ENCODE peak calls at places on chromosomes 2 and 18, in nine cellular contexts. R is PC-3; I is HT-29; W is smooth muscle cell of the brain vasculature; S is GM12865; M is neural crest cell; L is osteocyte; D is stimulated activated CD4-positive, alpha-beta T cell treated with anti-CD3 and anti-CD28 coated beads, Interleukin-2, amount 100 ng/mL, for 48 hours; P is fibroblast of lung. X is an unnamed sample.

GRCh38 chr2:231679906-231680283 is 28.4 kb upstream of the PTMA start:
- DNase-seq in R (no peak), I (no peak), W (no peak), S (peak), M (no peak), L (no peak), D (no peak), P (no peak), X (peak)

GRCh38 chr2:59996830-59997229 is 556.6 kb downstream of the BCL11A start:
- DNase-seq in R (no peak), I (no peak), W (no peak), S (no peak), M (no peak), L (no peak), D (no peak), P (no peak), X (no peak)

GRCh38 chr2:204264068-204264693 is 281.1 kb upstream of the PARD3B start:
- DNase-seq in R (no peak), I (no peak), W (no peak), S (no peak), M (no peak), L (no peak), D (no peak), P (no peak), X (no peak)

GRCh38 chr2:105509271-105510086 is 110.6 kb upstream of the FHL2 start:
- DNase-seq in R (no peak), I (no peak), W (no peak), S (no peak), M (no peak), L (no peak), D (no peak), P (no peak), X (no peak)

GRCh38 chr18:28136071-28136470 is 40.9 kb downstream of the CDH2 start:
- DNase-seq in R (peak), I (no peak), W (no peak), S (no peak), M (no peak), L (no peak), D (no peak), P (peak), X (peak)

GRCh38 chr2:227376911-227377396 is 2.2 kb downstream of the TM4SF20 start:
- DNase-seq in R (no peak), I (peak), W (no peak), S (peak), M (no peak), L (no peak), D (no peak), P (peak), X (peak)

GRCh38 chr2:28750316-28751101 is 1.1 kb upstream of the PPP1CB start:
- DNase-seq in R (no peak), I (peak), W (no peak), S (peak), M (no peak), L (no peak), D (no peak), P (peak), X (no peak)

GRCh38 chr2:238015705-238016104 is 45.1 kb upstream of the SCLY start:
- DNase-seq in R (no peak), I (no peak), W (no peak), S (no peak), M (no peak), L (peak), D (no peak), P (no peak), X (no peak)

GRCh38 chr2:88753833-88754584 is 62.5 kb downstream of the RPIA start:
- DNase-seq in R (no peak), I (no peak), W (no peak), S (peak), M (no peak), L (no peak), D (no peak), P (no peak), X (no peak)

GRCh38 chr2:214674278-214674677 is 135.2 kb downstream of the BARD1 start:
- DNase-seq in R (no peak), I (no peak), W (no peak), S (peak), M (no peak), L (no peak), D (no peak), P (no peak), X (no peak)

GRCh38 chr2:201114350-201114749 is 1.6 kb upstream of the CFLAR start:
- DNase-seq in R (no peak), I (no peak), W (no peak), S (no peak), M (no peak), L (no peak), D (no peak), P (no peak), X (no peak)

GRCh38 chr2:28394331-28394877 is 1.7 kb downstream of the FOSL2 start:
- DNase-seq in R (peak), I (peak), W (no peak), S (no peak), M (no peak), L (no peak), D (no peak), P (peak), X (peak)

GRCh38 chr2:98570356-98570755 is 38.0 kb downstream of the COA5 start:
- DNase-seq in R (no peak), I (no peak), W (no peak), S (no peak), M (no peak), L (no peak), D (no peak), P (no peak), X (no peak)

GRCh38 chr2:181239400-181239799 is 217.8 kb upstream of the ITGA4 start:
- DNase-seq in R (peak), I (peak), W (no peak), S (peak), M (no peak), L (no peak), D (no peak), P (no peak), X (no peak)

GRCh38 chr18:22667616-22668422 is 250.1 kb upstream of the CTAGE1 start:
- DNase-seq in R (peak), I (peak), W (no peak), S (peak), M (no peak), L (no peak), D (no peak), P (peak), X (peak)

GRCh38 chr18:13260114-13260926 is 41.8 kb downstream of the LDLRAD4 start:
- DNase-seq in R (no peak), I (no peak), W (no peak), S (no peak), M (no peak), L (peak), D (no peak), P (no peak), X (no peak)

GRCh38 chr2:168278424-168278888 is 31.1 kb upstream of the STK39 start:
- DNase-seq in R (peak), I (peak), W (no peak), S (no peak), M (no peak), L (no peak), D (no peak), P (peak), X (peak)

GRCh38 chr2:117470311-117471095 is 344.0 kb upstream of the DDX18 start:
- DNase-seq in R (peak), I (peak), W (no peak), S (peak), M (peak), L (no peak), D (peak), P (no peak), X (peak)

GRCh38 chr18:27627927-27628326 is 442.8 kb upstream of the CHST9 start:
- DNase-seq in R (peak), I (no peak), W (no peak), S (no peak), M (no peak), L (no peak), D (no peak), P (no peak), X (no peak)

GRCh38 chr2:847669-848068 is 103.0 kb upstream of the SNTG2 start:
- DNase-seq in R (peak), I (no peak), W (no peak), S (no peak), M (no peak), L (no peak), D (no peak), P (no peak), X (no peak)

GRCh38 chr2:33146112-33146511 is 199.4 kb downstream of the LTBP1 start:
- DNase-seq in R (no peak), I (no peak), W (no peak), S (no peak), M (no peak), L (no peak), D (no peak), P (peak), X (no peak)

GRCh38 chr2:3001595-3002184 is 375.9 kb downstream of the EIPR1 start:
- DNase-seq in R (no peak), I (peak), W (no peak), S (peak), M (no peak), L (no peak), D (no peak), P (no peak), X (no peak)

GRCh38 chr2:209334188-209335017 is 89.4 kb upstream of the MAP2 start:
- DNase-seq in R (peak), I (peak), W (peak), S (peak), M (peak), L (no peak), D (peak), P (peak), X (peak)

GRCh38 chr18:682833-683232 is 25.4 kb downstream of the TYMS start:
- DNase-seq in R (no peak), I (no peak), W (no peak), S (no peak), M (no peak), L (no peak), D (no peak), P (no peak), X (no peak)

GRCh38 chr18:44509048-44509447 is 171.6 kb upstream of the SETBP1 start:
- DNase-seq in R (no peak), I (no peak), W (no peak), S (no peak), M (no peak), L (no peak), D (no peak), P (no peak), X (no peak)

GRCh38 chr2:200483729-200484198 is 26.1 kb downstream of the KCTD18 start:
- DNase-seq in R (peak), I (peak), W (no peak), S (peak), M (peak), L (no peak), D (no peak), P (peak), X (peak)

GRCh38 chr2:45929674-45930395 is 278.4 kb downstream of the PRKCE start:
- DNase-seq in R (no peak), I (no peak), W (no peak), S (no peak), M (no peak), L (no peak), D (no peak), P (no peak), X (no peak)

GRCh38 chr2:215764441-215765048 is 248.8 kb downstream of the MREG start:
- DNase-seq in R (peak), I (no peak), W (no peak), S (no peak), M (no peak), L (no peak), D (no peak), P (peak), X (no peak)

GRCh38 chr2:45904267-45904921 is 252.9 kb downstream of the PRKCE start:
- DNase-seq in R (no peak), I (no peak), W (no peak), S (peak), M (no peak), L (no peak), D (no peak), P (peak), X (no peak)

GRCh38 chr2:233009661-233010060 is 3.4 kb downstream of the NGEF start:
- DNase-seq in R (no peak), I (no peak), W (no peak), S (no peak), M (no peak), L (peak), D (no peak), P (no peak), X (no peak)

GRCh38 chr18:56286775-56287174 is 351.6 kb downstream of the TXNL1 start:
- DNase-seq in R (peak), I (no peak), W (no peak), S (no peak), M (no peak), L (no peak), D (no peak), P (peak), X (no peak)

GRCh38 chr2:16613475-16613874 is 52.2 kb downstream of the CYRIA start:
- DNase-seq in R (peak), I (peak), W (no peak), S (peak), M (no peak), L (no peak), D (no peak), P (peak), X (peak)

GRCh38 chr2:227785293-227785692 is 28.3 kb upstream of the CCL20 start:
- DNase-seq in R (no peak), I (no peak), W (no peak), S (no peak), M (no peak), L (no peak), D (no peak), P (no peak), X (no peak)

GRCh38 chr2:64975232-64975791 is 13.9 kb upstream of the SLC1A4 start:
- DNase-seq in R (peak), I (no peak), W (no peak), S (no peak), M (no peak), L (no peak), D (no peak), P (peak), X (peak)

X was measured in LoVo.